ENCODE peak calls at places on chromosomes 16 and 17, in five cellular contexts. P is HepG2, H is H1, X is GM12878, A is K562. Q is an unnamed sample.

GRCh38 chr17:3989156-3989886 is 25.1 kb upstream of the ATP2A3 start:
- DNase-seq in H (no peak), X (no peak), A (no peak), P (no peak), Q (no peak)

GRCh38 chr16:85046957-85047866 is 19.6 kb downstream of the KIAA0513 start:
- DNase-seq in A (peak; percentile 84), X (no peak), P (no peak), H (no peak), Q (no peak)

GRCh38 chr16:2473425-2473926 is 1.5 kb upstream of the TBC1D24 start:
- DNase-seq in H (peak; percentile 60), X (no peak), A (peak; percentile 81), P (no peak), Q (no peak)

GRCh38 chr16:3762080-3762750 is 44.9 kb upstream of the TRAP1 start:
- DNase-seq in A (no peak), P (no peak), X (no peak), H (no peak), Q (no peak)

GRCh38 chr16:84379731-84380369 is 11.5 kb downstream of the ATP2C2 start:
- DNase-seq in P (no peak), A (no peak), X (no peak), H (no peak), Q (no peak)

GRCh38 chr17:80191720-80192265 is 22.0 kb downstream of the CARD14 start:
- DNase-seq in H (no peak), P (no peak), A (no peak), X (no peak), Q (no peak)

GRCh38 chr16:6889106-6889505 is 443.5 kb upstream of the RBFOX1 start:
- DNase-seq in X (no peak), P (no peak), A (no peak), H (no peak), Q (no peak)

GRCh38 chr17:27518750-27519521 is 62.7 kb downstream of the KSR1 start:
- DNase-seq in P (no peak), H (no peak), X (no peak), A (no peak), Q (no peak)

GRCh38 chr17:39525801-39526506 is 64.7 kb downstream of the CDK12 start:
- DNase-seq in A (no peak), H (no peak), P (no peak), X (no peak), Q (no peak)

GRCh38 chr17:66270106-66270505 is 32.3 kb upstream of the PRKCA start:
- DNase-seq in H (no peak), P (no peak), X (no peak), A (no peak), Q (no peak)

GRCh38 chr17:58321571-58322525 is 6.7 kb downstream of the TSPOAP1 start:
- DNase-seq in H (no peak), P (no peak), A (no peak), X (no peak), Q (no peak)

DNA sequence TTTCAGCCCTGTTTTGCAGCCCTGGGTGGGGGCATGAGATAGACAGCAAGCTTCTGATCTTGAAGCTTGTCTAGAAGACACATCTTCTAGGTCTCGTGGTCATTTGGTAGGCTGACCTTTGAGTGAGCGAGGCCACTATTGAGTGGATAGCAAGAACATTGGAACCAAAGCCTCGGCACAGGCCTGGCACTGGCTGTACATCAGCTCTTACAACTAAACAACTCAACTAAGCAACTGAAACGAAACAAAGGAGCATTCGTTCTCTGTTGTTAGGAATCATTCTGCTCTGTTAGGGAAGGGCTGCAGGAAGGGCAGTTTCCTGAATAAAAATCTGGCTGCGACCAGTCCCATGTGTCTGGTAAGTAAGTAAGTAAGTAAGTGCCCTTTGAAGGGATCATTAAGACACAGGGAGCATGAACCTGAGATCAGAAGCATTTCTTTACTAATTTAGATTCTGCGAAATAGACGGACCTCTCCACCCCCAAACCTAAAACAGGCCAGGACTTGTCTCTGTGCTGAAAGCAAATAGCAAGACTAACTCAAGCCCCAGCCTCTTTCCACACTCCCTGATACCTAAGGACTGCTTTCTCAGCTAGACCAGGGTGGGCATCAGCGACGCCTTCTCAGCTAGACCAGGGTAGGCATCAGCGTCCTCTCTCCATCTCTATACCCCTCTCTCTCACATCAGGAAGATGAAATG is 22.7 kb downstream of the CYB561 start:
- DNase-seq in A (no peak), X (no peak), P (no peak), H (no peak), Q (no peak)
- H3K27ac ChIP-seq in A (no peak overlapping the region), X (no peak overlapping the region), P (no peak overlapping the region), H (no peak overlapping the region), Q (no peak overlapping the region)

GRCh38 chr16:22323998-22324786 is 27.0 kb downstream of the POLR3E start:
- DNase-seq in H (no peak), A (no peak), P (no peak), X (no peak), Q (no peak)
- TF ChIP-seq SRF in H (no peak), A (no peak), P (no peak), X (no peak), Q (no peak)

GRCh38 chr16:53519417-53520091 is 16.5 kb upstream of the AKTIP start:
- DNase-seq in A (no peak), H (no peak), X (no peak), P (no peak), Q (no peak)
- H3K27ac ChIP-seq in A (no peak overlapping the region), H (no peak overlapping the region), X (peak overlapping the region; percentile 94), P (peak overlapping the region; percentile 20), Q (no peak overlapping the region)

DNA sequence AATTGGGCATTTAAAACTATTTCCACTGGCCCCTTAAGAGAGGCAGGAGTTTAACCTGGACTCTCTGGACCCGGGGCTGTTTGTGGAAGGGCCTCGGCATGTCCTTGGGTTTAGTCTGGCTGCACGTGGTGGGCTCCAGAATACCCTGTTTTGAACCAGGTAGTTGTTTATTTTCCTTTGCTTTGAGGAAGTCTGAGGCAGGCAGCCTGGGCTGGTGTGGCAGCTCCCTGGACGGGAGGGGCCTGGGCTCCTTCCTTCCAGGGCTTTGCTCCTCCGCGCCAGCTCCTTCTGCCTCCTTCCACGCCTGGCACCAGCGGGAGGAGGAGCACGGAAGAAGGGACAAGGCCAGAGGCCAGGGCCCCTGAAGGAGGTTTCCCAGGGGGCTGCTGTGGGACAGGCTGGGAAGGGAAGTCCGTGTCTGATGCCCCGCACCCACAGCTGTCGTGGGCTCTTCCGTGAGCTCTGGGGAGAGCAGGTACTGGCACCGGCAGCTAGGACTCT is 15.5 kb downstream of the BANP start:
- DNase-seq in P (no peak), A (no peak), H (no peak), X (no peak), Q (no peak)
- TF ChIP-seq SRF in P (no peak), A (no peak), H (no peak), X (no peak), Q (no peak)

DNA sequence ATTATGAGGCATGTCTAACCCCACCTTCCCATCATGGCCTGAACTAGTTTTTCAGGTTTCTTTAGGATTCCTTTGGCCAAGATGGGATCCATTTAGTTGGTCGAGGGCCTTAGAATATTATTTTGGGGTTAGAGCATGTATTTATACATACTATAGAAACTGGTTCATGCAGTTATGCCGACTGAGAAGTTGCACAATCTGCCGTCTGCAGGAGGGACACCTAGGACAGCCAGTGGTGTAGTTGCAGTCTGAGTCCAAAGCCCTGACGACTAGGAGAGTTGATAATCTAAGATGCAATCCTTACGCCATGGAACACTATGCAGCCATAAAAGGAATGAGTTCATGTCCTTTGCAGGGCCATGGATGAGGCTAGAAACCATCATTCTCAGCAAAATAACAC is 424.0 kb downstream of the SHISA9 start:
- DNase-seq in A (no peak), P (no peak), H (no peak), X (no peak), Q (no peak)
- H3K27ac ChIP-seq in A (no peak overlapping the region), P (no peak overlapping the region), H (no peak overlapping the region), X (no peak overlapping the region), Q (no peak overlapping the region)

GRCh38 chr17:83124871-83125514 is 45.6 kb downstream of the METRNL start:
- DNase-seq in X (no peak), H (no peak), P (no peak), A (no peak), Q (no peak)
- TF ChIP-seq SRF in X (no peak), H (no peak), P (no peak), A (no peak), Q (no peak)

GRCh38 chr17:59767176-59767575 is 59.7 kb downstream of the VMP1 start:
- DNase-seq in X (no peak), P (no peak), H (no peak), A (no peak), Q (no peak)
- H3K27ac ChIP-seq in X (no peak overlapping the region), P (no peak overlapping the region), H (no peak overlapping the region), A (no peak overlapping the region), Q (peak overlapping the region; percentile 22)

Q was measured in HCT116.